ENCODE peak calls at places on chromosomes 7 and 10, in seven cellular contexts. One of them, this sample, is unnamed.

GRCh38 chr10:15053061-15053460 is 9.3 kb downstream of the OLAH start:
- DNase-seq in K562: no peak
- DNase-seq in SK-N-SH: no peak
- DNase-seq in HepG2: no peak
- DNase-seq in GM12878: no peak
- DNase-seq in GM12892: no peak
- DNase-seq in H1: no peak
- DNase-seq in this sample: no peak

GRCh38 chr10:80122746-80123145 is 9.8 kb upstream of the PLAC9 start:
- DNase-seq in K562: no peak
- DNase-seq in GM12878: no peak
- DNase-seq in H1: no peak
- DNase-seq in GM12892: no peak
- DNase-seq in HepG2: no peak
- DNase-seq in SK-N-SH: no peak
- DNase-seq in this sample: no peak

GRCh38 chr7:39904077-39904486 is 46.0 kb upstream of the CDK13 start:
- DNase-seq in GM12878: no peak
- DNase-seq in SK-N-SH: no peak
- DNase-seq in GM12892: no peak
- DNase-seq in HepG2: no peak
- DNase-seq in K562: no peak
- DNase-seq in H1: no peak
- DNase-seq in this sample: no peak

GRCh38 chr7:134056816-134057215 is 70.3 kb upstream of the LRGUK start:
- DNase-seq in SK-N-SH: no peak
- DNase-seq in GM12878: no peak
- DNase-seq in HepG2: no peak
- DNase-seq in GM12892: no peak
- DNase-seq in H1: no peak
- DNase-seq in K562: peak
- DNase-seq in this sample: no peak

GRCh38 chr7:82294258-82294855 is 149.2 kb downstream of the CACNA2D1 start:
- DNase-seq in GM12878: no peak
- DNase-seq in GM12892: no peak
- DNase-seq in SK-N-SH: no peak
- DNase-seq in K562: no peak
- DNase-seq in H1: no peak
- DNase-seq in HepG2: no peak
- DNase-seq in this sample: no peak

GRCh38 chr7:16484453-16485158 is 19.1 kb upstream of the SOSTDC1 start:
- DNase-seq in HepG2: peak
- DNase-seq in GM12878: no peak
- DNase-seq in H1: no peak
- DNase-seq in SK-N-SH: no peak
- DNase-seq in K562: no peak
- DNase-seq in GM12892: no peak
- DNase-seq in this sample: no peak

GRCh38 chr7:87231243-87231642 is 11.7 kb upstream of the TMEM243 start:
- DNase-seq in H1: no peak
- DNase-seq in HepG2: no peak
- DNase-seq in K562: no peak
- DNase-seq in SK-N-SH: peak
- DNase-seq in GM12878: no peak
- DNase-seq in GM12892: no peak
- DNase-seq in this sample: no peak

GRCh38 chr7:28623863-28624262 is 211.5 kb downstream of the CREB5 start:
- DNase-seq in SK-N-SH: peak
- DNase-seq in K562: no peak
- DNase-seq in H1: no peak
- DNase-seq in HepG2: no peak
- DNase-seq in GM12892: no peak
- DNase-seq in GM12878: no peak
- DNase-seq in this sample: no peak

GRCh38 chr10:43137971-43138756 is at the start of gene CSGALNACT2:
- DNase-seq in GM12878: no peak
- DNase-seq in HepG2: peak
- DNase-seq in GM12892: peak
- DNase-seq in SK-N-SH: peak
- DNase-seq in K562: peak
- DNase-seq in H1: no peak
- DNase-seq in this sample: peak

GRCh38 chr7:106143711-106144347 is 31.7 kb upstream of the SYPL1 start:
- DNase-seq in GM12892: no peak
- DNase-seq in SK-N-SH: no peak
- DNase-seq in GM12878: no peak
- DNase-seq in K562: no peak
- DNase-seq in H1: no peak
- DNase-seq in HepG2: no peak
- DNase-seq in this sample: no peak

GRCh38 chr10:89563861-89564478 is 28.6 kb upstream of the SLC16A12 start:
- DNase-seq in K562: peak
- DNase-seq in SK-N-SH: peak
- DNase-seq in HepG2: peak
- DNase-seq in GM12892: no peak
- DNase-seq in H1: no peak
- DNase-seq in GM12878: peak
- DNase-seq in this sample: peak

GRCh38 chr10:71372882-71373495 is 23.7 kb upstream of the CDH23 start:
- DNase-seq in GM12878: peak
- DNase-seq in HepG2: no peak
- DNase-seq in H1: no peak
- DNase-seq in K562: no peak
- DNase-seq in SK-N-SH: no peak
- DNase-seq in GM12892: peak
- DNase-seq in this sample: no peak

GRCh38 chr7:71131256-71131752 is 640 bp upstream of the GALNT17 start:
- DNase-seq in H1: no peak
- DNase-seq in SK-N-SH: peak
- DNase-seq in K562: no peak
- DNase-seq in HepG2: no peak
- DNase-seq in GM12892: no peak
- DNase-seq in GM12878: no peak
- DNase-seq in this sample: no peak

GRCh38 chr10:12531305-12531738 is 182.0 kb downstream of the CAMK1D start:
- DNase-seq in GM12878: no peak
- DNase-seq in H1: no peak
- DNase-seq in SK-N-SH: no peak
- DNase-seq in K562: no peak
- DNase-seq in HepG2: no peak
- DNase-seq in GM12892: no peak
- DNase-seq in this sample: no peak

GRCh38 chr10:80700760-80701444 is 163.2 kb downstream of the SH2D4B start:
- DNase-seq in SK-N-SH: no peak
- DNase-seq in GM12878: no peak
- DNase-seq in HepG2: no peak
- DNase-seq in K562: no peak
- DNase-seq in H1: no peak
- DNase-seq in GM12892: no peak
- DNase-seq in this sample: no peak

GRCh38 chr10:50452603-50453002 is 171.2 kb downstream of the SGMS1 start:
- DNase-seq in SK-N-SH: no peak
- DNase-seq in GM12878: no peak
- DNase-seq in GM12892: no peak
- DNase-seq in HepG2: no peak
- DNase-seq in K562: no peak
- DNase-seq in H1: no peak
- DNase-seq in this sample: no peak

GRCh38 chr10:22630229-22631174 is 83.9 kb downstream of the PIP4K2A start:
- DNase-seq in K562: peak
- DNase-seq in GM12878: peak
- DNase-seq in H1: no peak
- DNase-seq in HepG2: no peak
- DNase-seq in GM12892: no peak
- DNase-seq in SK-N-SH: no peak
- DNase-seq in this sample: peak

GRCh38 chr7:71015260-71015900 is 116.6 kb upstream of the GALNT17 start:
- DNase-seq in SK-N-SH: no peak
- DNase-seq in HepG2: no peak
- DNase-seq in H1: no peak
- DNase-seq in GM12878: no peak
- DNase-seq in K562: no peak
- DNase-seq in GM12892: no peak
- DNase-seq in this sample: no peak

GRCh38 chr10:44435196-44435595 is 50.3 kb upstream of the CXCL12 start:
- DNase-seq in GM12892: no peak
- DNase-seq in GM12878: no peak
- DNase-seq in K562: no peak
- DNase-seq in SK-N-SH: no peak
- DNase-seq in HepG2: no peak
- DNase-seq in H1: no peak
- DNase-seq in this sample: no peak

GRCh38 chr10:101482568-101482967 is 105.5 kb downstream of the POLL start:
- DNase-seq in SK-N-SH: no peak
- DNase-seq in K562: no peak
- DNase-seq in GM12892: no peak
- DNase-seq in HepG2: no peak
- DNase-seq in GM12878: no peak
- DNase-seq in H1: no peak
- DNase-seq in this sample: no peak

GRCh38 chr10:52115823-52116222 is 198.3 kb upstream of the DKK1 start:
- DNase-seq in SK-N-SH: no peak
- DNase-seq in HepG2: no peak
- DNase-seq in H1: no peak
- DNase-seq in K562: no peak
- DNase-seq in GM12878: no peak
- DNase-seq in GM12892: no peak
- DNase-seq in this sample: no peak

DNA sequence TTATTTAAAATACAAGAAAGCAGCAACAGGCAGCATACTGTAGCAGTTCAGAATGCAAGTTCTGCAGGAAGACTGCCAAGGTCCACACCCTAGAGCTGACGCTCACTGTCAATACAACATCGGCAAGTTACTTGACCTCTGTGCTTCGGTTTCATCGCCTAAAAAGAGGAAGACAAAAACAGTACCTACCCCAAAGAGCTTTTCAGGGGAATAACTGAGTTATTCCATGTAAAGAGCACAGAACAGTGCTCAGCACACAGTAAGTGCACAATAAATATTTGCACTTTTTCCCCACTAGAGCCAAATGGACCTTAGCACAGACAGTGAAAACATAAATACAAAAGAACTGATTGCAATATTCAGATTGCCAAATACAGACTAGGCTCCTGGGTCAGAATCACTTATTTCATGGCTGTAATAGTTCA is 88.6 kb downstream of the USP6NL start:
- DNase-seq in HepG2: peak
- DNase-seq in GM12878: no peak
- DNase-seq in SK-N-SH: no peak
- DNase-seq in K562: no peak
- DNase-seq in H1: no peak
- DNase-seq in GM12892: no peak
- DNase-seq in this sample: no peak
- TF ChIP-seq TAF1 in HepG2: no peak
- TF ChIP-seq TAF1 in GM12878: no peak
- TF ChIP-seq TAF1 in SK-N-SH: no peak
- TF ChIP-seq TAF1 in K562: no peak
- TF ChIP-seq TAF1 in H1: no peak
- TF ChIP-seq TAF1 in GM12892: no peak
- TF ChIP-seq TAF1 in this sample: no peak

DNA sequence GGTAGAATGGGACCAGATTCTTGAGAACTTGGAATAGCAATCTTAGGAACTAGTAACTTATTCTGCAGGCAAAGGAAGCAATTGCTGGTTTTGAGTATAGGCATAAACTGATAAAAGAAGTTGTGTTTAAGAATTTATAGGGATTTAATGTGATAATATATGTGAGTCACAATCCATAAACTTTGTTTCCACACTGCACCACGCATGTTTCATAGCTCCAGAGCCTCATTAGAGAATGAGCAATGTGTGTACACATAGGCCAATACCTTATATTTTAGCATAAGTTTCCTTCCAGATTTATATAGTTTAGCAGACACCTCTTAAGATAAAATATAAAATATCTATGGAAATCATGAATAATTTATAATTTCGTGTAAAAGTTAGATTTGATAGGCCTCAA is 175.5 kb upstream of the SEMA3A start:
- DNase-seq in GM12878: no peak
- DNase-seq in HepG2: no peak
- DNase-seq in K562: no peak
- DNase-seq in SK-N-SH: no peak
- DNase-seq in H1: no peak
- DNase-seq in GM12892: no peak
- DNase-seq in this sample: no peak
- TF ChIP-seq TAF1 in GM12878: no peak
- TF ChIP-seq TAF1 in HepG2: no peak
- TF ChIP-seq TAF1 in K562: no peak
- TF ChIP-seq TAF1 in SK-N-SH: no peak
- TF ChIP-seq TAF1 in H1: no peak
- TF ChIP-seq TAF1 in GM12892: no peak
- TF ChIP-seq TAF1 in this sample: no peak

DNA sequence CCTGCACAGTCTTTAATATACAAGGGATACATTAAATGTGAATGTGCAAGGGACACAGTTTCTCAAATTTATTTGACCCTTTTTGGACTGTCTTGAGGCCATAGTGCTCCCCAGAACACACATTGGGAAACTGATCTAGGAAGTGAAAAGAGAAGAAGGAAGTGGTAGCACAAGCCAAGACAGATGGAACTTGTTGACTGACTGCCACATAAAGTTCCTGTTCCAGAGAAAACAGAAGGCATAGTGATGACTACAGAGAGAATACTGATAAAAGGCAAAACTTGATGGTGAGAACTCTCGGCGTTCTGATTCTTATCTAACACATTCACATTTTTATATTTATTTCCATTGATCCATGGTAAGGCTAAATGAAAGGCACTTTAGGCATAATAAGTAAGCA is 1216.4 kb downstream of the CNTNAP2 start:
- DNase-seq in HepG2: no peak
- DNase-seq in GM12892: no peak
- DNase-seq in H1: no peak
- DNase-seq in GM12878: no peak
- DNase-seq in SK-N-SH: no peak
- DNase-seq in K562: no peak
- DNase-seq in this sample: no peak
- TF ChIP-seq TAF1 in HepG2: no peak
- TF ChIP-seq TAF1 in GM12892: no peak
- TF ChIP-seq TAF1 in H1: no peak
- TF ChIP-seq TAF1 in GM12878: no peak
- TF ChIP-seq TAF1 in SK-N-SH: no peak
- TF ChIP-seq TAF1 in K562: no peak
- TF ChIP-seq TAF1 in this sample: no peak

GRCh38 chr10:126250045-126250444 is 138.2 kb downstream of the ADAM12 start:
- DNase-seq in H1: no peak
- DNase-seq in SK-N-SH: no peak
- DNase-seq in K562: no peak
- DNase-seq in GM12878: no peak
- DNase-seq in GM12892: no peak
- DNase-seq in HepG2: no peak
- DNase-seq in this sample: no peak

GRCh38 chr10:126250527-126251310 is 137.6 kb downstream of the ADAM12 start:
- DNase-seq in GM12892: no peak
- DNase-seq in K562: no peak
- DNase-seq in HepG2: no peak
- DNase-seq in GM12878: no peak
- DNase-seq in SK-N-SH: no peak
- DNase-seq in H1: no peak
- DNase-seq in this sample: no peak

GRCh38 chr10:126243976-126244375 is 144.3 kb downstream of the ADAM12 start:
- DNase-seq in GM12878: no peak
- DNase-seq in H1: no peak
- DNase-seq in SK-N-SH: no peak
- DNase-seq in HepG2: no peak
- DNase-seq in GM12892: no peak
- DNase-seq in K562: no peak
- DNase-seq in this sample: no peak

GRCh38 chr10:126245501-126245900 is 142.8 kb downstream of the ADAM12 start:
- DNase-seq in GM12892: no peak
- DNase-seq in GM12878: no peak
- DNase-seq in H1: no peak
- DNase-seq in HepG2: no peak
- DNase-seq in K562: no peak
- DNase-seq in SK-N-SH: no peak
- DNase-seq in this sample: no peak

GRCh38 chr10:126247454-126247975 is 140.8 kb downstream of the ADAM12 start:
- DNase-seq in H1: peak
- DNase-seq in SK-N-SH: no peak
- DNase-seq in HepG2: no peak
- DNase-seq in K562: no peak
- DNase-seq in GM12878: no peak
- DNase-seq in GM12892: no peak
- DNase-seq in this sample: no peak
- TF ChIP-seq TAF1 in H1: no peak
- TF ChIP-seq TAF1 in SK-N-SH: no peak
- TF ChIP-seq TAF1 in HepG2: no peak
- TF ChIP-seq TAF1 in K562: no peak
- TF ChIP-seq TAF1 in GM12878: no peak
- TF ChIP-seq TAF1 in GM12892: no peak
- TF ChIP-seq TAF1 in this sample: no peak